ENCODE peak calls at places on chromosomes 12 and 14, in eight cellular contexts. One of them, this sample, is unnamed.

GRCh38 chr14:67389261-67389660 is 22.7 kb downstream of the PLEK2 start:
- DNase-seq in mucosa of descending colon: no peak
- DNase-seq in fibroblast of lung: no peak
- DNase-seq in uterus: no peak
- DNase-seq in transverse colon: no peak
- DNase-seq in neural progenitor cell: no peak
- DNase-seq in lung: no peak
- DNase-seq in left lung: no peak
- DNase-seq in this sample: no peak

GRCh38 chr14:99026471-99026870 is 245.5 kb downstream of the BCL11B start:
- DNase-seq in mucosa of descending colon: no peak
- DNase-seq in fibroblast of lung: no peak
- DNase-seq in uterus: no peak
- DNase-seq in transverse colon: no peak
- DNase-seq in neural progenitor cell: no peak
- DNase-seq in lung: no peak
- DNase-seq in left lung: no peak
- DNase-seq in this sample: no peak

GRCh38 chr12:128791395-128792322 is 32.1 kb downstream of the SLC15A4 start:
- DNase-seq in mucosa of descending colon: no peak
- DNase-seq in fibroblast of lung: no peak
- DNase-seq in uterus: no peak
- DNase-seq in transverse colon: peak
- DNase-seq in neural progenitor cell: no peak
- DNase-seq in lung: no peak
- DNase-seq in left lung: no peak
- DNase-seq in this sample: no peak

GRCh38 chr12:3882896-3883564 is 9.8 kb upstream of the PARP11 start:
- DNase-seq in mucosa of descending colon: no peak
- DNase-seq in fibroblast of lung: peak
- DNase-seq in uterus: no peak
- DNase-seq in transverse colon: no peak
- DNase-seq in neural progenitor cell: no peak
- DNase-seq in lung: no peak
- DNase-seq in left lung: no peak
- DNase-seq in this sample: no peak

GRCh38 chr14:93137864-93138263 is 22.1 kb upstream of the ITPK1 start:
- DNase-seq in mucosa of descending colon: peak
- DNase-seq in fibroblast of lung: peak
- DNase-seq in uterus: peak
- DNase-seq in transverse colon: peak
- DNase-seq in neural progenitor cell: peak
- DNase-seq in lung: peak
- DNase-seq in left lung: peak
- DNase-seq in this sample: peak

GRCh38 chr12:120989687-120990086 is 11.3 kb downstream of the HNF1A start:
- DNase-seq in mucosa of descending colon: no peak
- DNase-seq in fibroblast of lung: no peak
- DNase-seq in uterus: no peak
- DNase-seq in transverse colon: no peak
- DNase-seq in neural progenitor cell: no peak
- DNase-seq in lung: no peak
- DNase-seq in left lung: no peak
- DNase-seq in this sample: no peak

GRCh38 chr12:46406352-46407027 is 33.9 kb upstream of the SLC38A2 start:
- DNase-seq in mucosa of descending colon: no peak
- DNase-seq in fibroblast of lung: no peak
- DNase-seq in uterus: no peak
- DNase-seq in transverse colon: no peak
- DNase-seq in neural progenitor cell: no peak
- DNase-seq in lung: no peak
- DNase-seq in left lung: no peak
- DNase-seq in this sample: no peak

GRCh38 chr12:22598763-22599161 is 26.2 kb upstream of the ETNK1 start:
- DNase-seq in mucosa of descending colon: no peak
- DNase-seq in fibroblast of lung: no peak
- DNase-seq in uterus: no peak
- DNase-seq in transverse colon: no peak
- DNase-seq in neural progenitor cell: no peak
- DNase-seq in lung: no peak
- DNase-seq in left lung: no peak
- DNase-seq in this sample: no peak

GRCh38 chr14:102320671-102321455 is 1.3 kb downstream of the ZNF839 start:
- DNase-seq in mucosa of descending colon: no peak
- DNase-seq in fibroblast of lung: no peak
- DNase-seq in uterus: no peak
- DNase-seq in transverse colon: no peak
- DNase-seq in neural progenitor cell: no peak
- DNase-seq in lung: no peak
- DNase-seq in left lung: no peak
- DNase-seq in this sample: no peak

GRCh38 chr14:102321456-102322101 is 2.0 kb downstream of the ZNF839 start:
- DNase-seq in mucosa of descending colon: no peak
- DNase-seq in fibroblast of lung: no peak
- DNase-seq in uterus: no peak
- DNase-seq in transverse colon: no peak
- DNase-seq in neural progenitor cell: no peak
- DNase-seq in lung: no peak
- DNase-seq in left lung: no peak
- DNase-seq in this sample: no peak

GRCh38 chr14:102325791-102326345 is 6.3 kb downstream of the ZNF839 start:
- DNase-seq in mucosa of descending colon: no peak
- DNase-seq in fibroblast of lung: no peak
- DNase-seq in uterus: no peak
- DNase-seq in transverse colon: no peak
- DNase-seq in neural progenitor cell: no peak
- DNase-seq in lung: no peak
- DNase-seq in left lung: no peak
- DNase-seq in this sample: no peak

GRCh38 chr14:102320033-102320660 is 601 bp downstream of the ZNF839 start:
- DNase-seq in mucosa of descending colon: peak
- DNase-seq in fibroblast of lung: peak
- DNase-seq in uterus: peak
- DNase-seq in transverse colon: peak
- DNase-seq in neural progenitor cell: peak
- DNase-seq in lung: no peak
- DNase-seq in left lung: no peak
- DNase-seq in this sample: peak

GRCh38 chr14:102323102-102323501 is 3.6 kb downstream of the ZNF839 start:
- DNase-seq in mucosa of descending colon: no peak
- DNase-seq in fibroblast of lung: peak
- DNase-seq in uterus: peak
- DNase-seq in transverse colon: peak
- DNase-seq in neural progenitor cell: peak
- DNase-seq in lung: peak
- DNase-seq in left lung: no peak
- DNase-seq in this sample: peak
- TF ChIP-seq CTCF in mucosa of descending colon: no peak
- TF ChIP-seq CTCF in fibroblast of lung: peak
- TF ChIP-seq CTCF in uterus: peak
- TF ChIP-seq CTCF in transverse colon: peak
- TF ChIP-seq CTCF in neural progenitor cell: peak
- TF ChIP-seq CTCF in lung: peak
- TF ChIP-seq CTCF in left lung: peak
- TF ChIP-seq CTCF in this sample: peak

GRCh38 chr12:41497362-41497761 is 309.2 kb downstream of the PDZRN4 start:
- DNase-seq in mucosa of descending colon: no peak
- DNase-seq in fibroblast of lung: no peak
- DNase-seq in uterus: no peak
- DNase-seq in transverse colon: no peak
- DNase-seq in neural progenitor cell: no peak
- DNase-seq in lung: no peak
- DNase-seq in left lung: no peak
- DNase-seq in this sample: no peak
- H3K4me3 ChIP-seq in mucosa of descending colon: no peak
- H3K4me3 ChIP-seq in fibroblast of lung: no peak
- H3K4me3 ChIP-seq in uterus: no peak
- H3K4me3 ChIP-seq in transverse colon: no peak
- H3K4me3 ChIP-seq in neural progenitor cell: no peak
- H3K4me3 ChIP-seq in lung: no peak
- H3K4me3 ChIP-seq in left lung: no peak
- H3K4me3 ChIP-seq in this sample: no peak

GRCh38 chr14:77097689-77098469 is at the start of gene CIPC:
- DNase-seq in mucosa of descending colon: peak
- DNase-seq in fibroblast of lung: peak
- DNase-seq in uterus: peak
- DNase-seq in transverse colon: peak
- DNase-seq in neural progenitor cell: peak
- DNase-seq in lung: peak
- DNase-seq in left lung: peak
- DNase-seq in this sample: peak
- TF ChIP-seq CTCF in mucosa of descending colon: peak
- TF ChIP-seq CTCF in fibroblast of lung: no peak
- TF ChIP-seq CTCF in uterus: peak
- TF ChIP-seq CTCF in transverse colon: no peak
- TF ChIP-seq CTCF in neural progenitor cell: no peak
- TF ChIP-seq CTCF in lung: no peak
- TF ChIP-seq CTCF in left lung: peak
- TF ChIP-seq CTCF in this sample: no peak

GRCh38 chr12:68223067-68223747 is 2.4 kb downstream of the IL26 start:
- DNase-seq in mucosa of descending colon: peak
- DNase-seq in fibroblast of lung: peak
- DNase-seq in uterus: peak
- DNase-seq in transverse colon: peak
- DNase-seq in neural progenitor cell: peak
- DNase-seq in lung: peak
- DNase-seq in left lung: peak
- DNase-seq in this sample: peak
- H3K4me3 ChIP-seq in mucosa of descending colon: no peak
- H3K4me3 ChIP-seq in fibroblast of lung: peak
- H3K4me3 ChIP-seq in uterus: no peak
- H3K4me3 ChIP-seq in transverse colon: no peak
- H3K4me3 ChIP-seq in neural progenitor cell: no peak
- H3K4me3 ChIP-seq in lung: no peak
- H3K4me3 ChIP-seq in left lung: no peak
- H3K4me3 ChIP-seq in this sample: peak

GRCh38 chr12:31460024-31460423 is 130.9 kb downstream of the DENND5B start:
- DNase-seq in mucosa of descending colon: no peak
- DNase-seq in fibroblast of lung: no peak
- DNase-seq in uterus: no peak
- DNase-seq in transverse colon: no peak
- DNase-seq in neural progenitor cell: no peak
- DNase-seq in lung: no peak
- DNase-seq in left lung: no peak
- DNase-seq in this sample: no peak
- TF ChIP-seq CTCF in mucosa of descending colon: no peak
- TF ChIP-seq CTCF in fibroblast of lung: no peak
- TF ChIP-seq CTCF in uterus: no peak
- TF ChIP-seq CTCF in transverse colon: no peak
- TF ChIP-seq CTCF in neural progenitor cell: no peak
- TF ChIP-seq CTCF in lung: no peak
- TF ChIP-seq CTCF in left lung: no peak
- TF ChIP-seq CTCF in this sample: no peak

GRCh38 chr14:51308872-51309271 is 68.8 kb downstream of the TMX1 start:
- DNase-seq in mucosa of descending colon: no peak
- DNase-seq in fibroblast of lung: no peak
- DNase-seq in uterus: no peak
- DNase-seq in transverse colon: no peak
- DNase-seq in neural progenitor cell: no peak
- DNase-seq in lung: no peak
- DNase-seq in left lung: no peak
- DNase-seq in this sample: no peak

GRCh38 chr14:51302319-51303030 is 62.4 kb downstream of the TMX1 start:
- DNase-seq in mucosa of descending colon: no peak
- DNase-seq in fibroblast of lung: peak
- DNase-seq in uterus: no peak
- DNase-seq in transverse colon: no peak
- DNase-seq in neural progenitor cell: no peak
- DNase-seq in lung: no peak
- DNase-seq in left lung: no peak
- DNase-seq in this sample: no peak

GRCh38 chr14:51304956-51305355 is 64.9 kb downstream of the TMX1 start:
- DNase-seq in mucosa of descending colon: no peak
- DNase-seq in fibroblast of lung: peak
- DNase-seq in uterus: no peak
- DNase-seq in transverse colon: no peak
- DNase-seq in neural progenitor cell: no peak
- DNase-seq in lung: no peak
- DNase-seq in left lung: no peak
- DNase-seq in this sample: no peak

GRCh38 chr14:51305761-51306160 is 65.7 kb downstream of the TMX1 start:
- DNase-seq in mucosa of descending colon: no peak
- DNase-seq in fibroblast of lung: no peak
- DNase-seq in uterus: no peak
- DNase-seq in transverse colon: no peak
- DNase-seq in neural progenitor cell: no peak
- DNase-seq in lung: no peak
- DNase-seq in left lung: no peak
- DNase-seq in this sample: no peak

DNA sequence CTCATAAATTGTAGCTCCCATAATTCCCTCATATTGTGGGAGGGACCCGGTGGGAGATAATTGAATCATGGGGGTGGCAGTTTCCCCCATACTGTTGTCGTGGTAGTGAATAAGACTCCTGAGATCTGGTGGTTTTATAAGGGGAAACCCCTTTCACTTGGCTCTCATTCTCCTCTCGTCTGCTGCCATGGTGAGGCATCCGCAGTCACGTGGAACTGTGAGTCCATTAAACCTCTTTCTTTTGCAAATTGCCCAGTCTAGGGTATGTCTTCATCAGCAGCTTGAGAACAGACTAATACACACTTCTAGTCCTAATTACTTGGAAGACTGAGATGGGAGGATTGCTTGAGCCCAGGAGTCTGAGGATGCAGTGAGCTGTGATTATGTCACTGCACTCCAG is 64.4 kb downstream of the TMX1 start:
- DNase-seq in mucosa of descending colon: no peak
- DNase-seq in fibroblast of lung: peak
- DNase-seq in uterus: no peak
- DNase-seq in transverse colon: no peak
- DNase-seq in neural progenitor cell: no peak
- DNase-seq in lung: no peak
- DNase-seq in left lung: no peak
- DNase-seq in this sample: no peak
- H3K4me3 ChIP-seq in mucosa of descending colon: no peak
- H3K4me3 ChIP-seq in fibroblast of lung: no peak
- H3K4me3 ChIP-seq in uterus: no peak
- H3K4me3 ChIP-seq in transverse colon: no peak
- H3K4me3 ChIP-seq in neural progenitor cell: no peak
- H3K4me3 ChIP-seq in lung: no peak
- H3K4me3 ChIP-seq in left lung: no peak
- H3K4me3 ChIP-seq in this sample: no peak

DNA sequence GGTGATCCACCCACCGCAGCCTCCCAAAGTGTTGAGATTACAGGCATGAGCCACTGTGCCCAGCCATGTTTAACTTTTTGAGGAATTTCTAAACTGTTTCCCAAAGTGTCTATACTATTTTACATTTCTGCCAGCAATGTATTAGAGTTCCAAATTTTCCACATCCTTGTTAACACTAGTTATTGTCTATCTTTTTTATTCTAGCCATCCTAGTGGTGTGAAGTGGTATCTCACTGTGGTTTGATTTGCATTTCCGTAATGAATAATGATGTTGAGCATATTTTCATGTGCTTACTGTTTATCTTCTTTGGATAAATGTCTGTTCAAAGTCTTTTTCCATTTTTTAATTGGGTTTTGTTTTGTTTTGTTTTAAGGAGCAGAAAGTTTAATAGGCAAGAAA is 14.7 kb downstream of the TXNRD1 start:
- DNase-seq in mucosa of descending colon: no peak
- DNase-seq in fibroblast of lung: no peak
- DNase-seq in uterus: no peak
- DNase-seq in transverse colon: no peak
- DNase-seq in neural progenitor cell: no peak
- DNase-seq in lung: no peak
- DNase-seq in left lung: no peak
- DNase-seq in this sample: no peak
- TF ChIP-seq CTCF in mucosa of descending colon: no peak
- TF ChIP-seq CTCF in fibroblast of lung: no peak
- TF ChIP-seq CTCF in uterus: no peak
- TF ChIP-seq CTCF in transverse colon: peak
- TF ChIP-seq CTCF in neural progenitor cell: peak
- TF ChIP-seq CTCF in lung: no peak
- TF ChIP-seq CTCF in left lung: no peak
- TF ChIP-seq CTCF in this sample: peak

GRCh38 chr14:104563742-104564615 is 15.6 kb upstream of the C14orf180 start:
- DNase-seq in mucosa of descending colon: no peak
- DNase-seq in fibroblast of lung: peak
- DNase-seq in uterus: peak
- DNase-seq in transverse colon: peak
- DNase-seq in neural progenitor cell: peak
- DNase-seq in lung: peak
- DNase-seq in left lung: peak
- DNase-seq in this sample: peak
- H3K4me3 ChIP-seq in mucosa of descending colon: no peak
- H3K4me3 ChIP-seq in fibroblast of lung: no peak
- H3K4me3 ChIP-seq in uterus: no peak
- H3K4me3 ChIP-seq in transverse colon: no peak
- H3K4me3 ChIP-seq in neural progenitor cell: no peak
- H3K4me3 ChIP-seq in lung: no peak
- H3K4me3 ChIP-seq in left lung: no peak
- H3K4me3 ChIP-seq in this sample: no peak

This sample was measured in left ventricle myocardium inferior.